ENCODE peak calls at places on chromosomes 13 and 19, in four cellular contexts. U, S, P and N are unnamed samples.

GRCh38 chr13:29901714-29902631 is 51.6 kb upstream of the UBL3 start:
- DNase-seq in S (no peak), P (peak; percentile 53), U (peak; percentile 92), N (peak; percentile 32)

GRCh38 chr13:104816716-104817115 is 1718.7 kb downstream of the EFNB2 start:
- DNase-seq in U (no peak), P (no peak), S (no peak), N (no peak)

GRCh38 chr19:46992699-46993535 is 26.7 kb upstream of the NPAS1 start:
- DNase-seq in S (no peak), U (no peak), P (no peak), N (no peak)

GRCh38 chr13:68304287-68304893 is 1074.3 kb upstream of the PCDH9 start:
- DNase-seq in P (no peak), U (no peak), S (no peak), N (peak; percentile 21)

GRCh38 chr19:27860309-27860934 is 1352.5 kb downstream of the UQCRFS1 start:
- DNase-seq in P (no peak), S (no peak), U (no peak), N (no peak)

GRCh38 chr13:28819046-28819747 is 942 bp upstream of the MTUS2 start:
- DNase-seq in U (no peak), P (no peak), S (no peak), N (peak; percentile 21)

GRCh38 chr19:51724543-51724942 is 752 bp upstream of the HAS1 start:
- DNase-seq in S (no peak), U (no peak), P (no peak), N (no peak)

GRCh38 chr13:32530841-32531253 is 7.7 kb downstream of the N4BP2L2 start:
- DNase-seq in U (peak; percentile 58), P (peak; percentile 24), S (no peak), N (no peak)

GRCh38 chr19:11422163-11423068 is 3.3 kb upstream of the RGL3 start:
- DNase-seq in U (no peak), P (peak; percentile 66), S (peak; percentile 91), N (no peak)

GRCh38 chr19:1013218-1013617 is 7.7 kb downstream of the TMEM259 start:
- DNase-seq in U (no peak), S (no peak), P (no peak), N (no peak)

GRCh38 chr19:40214936-40215335 is 3.2 kb downstream of the TTC9B start:
- DNase-seq in P (no peak), S (no peak), U (no peak), N (no peak)

GRCh38 chr19:10936661-10937084 is 8.1 kb downstream of the TIMM29 start:
- DNase-seq in U (peak; percentile 71), S (peak; percentile 41), P (peak; percentile 62), N (peak; percentile 80)

GRCh38 chr19:58154287-58154678 is 3.7 kb upstream of the ZNF329 start:
- DNase-seq in U (no peak), S (peak; percentile 26), P (no peak), N (no peak)

GRCh38 chr13:37127706-37128241 is 22.3 kb upstream of the CSNK1A1L start:
- DNase-seq in U (peak; percentile 72), S (no peak), P (no peak), N (no peak)

DNA sequence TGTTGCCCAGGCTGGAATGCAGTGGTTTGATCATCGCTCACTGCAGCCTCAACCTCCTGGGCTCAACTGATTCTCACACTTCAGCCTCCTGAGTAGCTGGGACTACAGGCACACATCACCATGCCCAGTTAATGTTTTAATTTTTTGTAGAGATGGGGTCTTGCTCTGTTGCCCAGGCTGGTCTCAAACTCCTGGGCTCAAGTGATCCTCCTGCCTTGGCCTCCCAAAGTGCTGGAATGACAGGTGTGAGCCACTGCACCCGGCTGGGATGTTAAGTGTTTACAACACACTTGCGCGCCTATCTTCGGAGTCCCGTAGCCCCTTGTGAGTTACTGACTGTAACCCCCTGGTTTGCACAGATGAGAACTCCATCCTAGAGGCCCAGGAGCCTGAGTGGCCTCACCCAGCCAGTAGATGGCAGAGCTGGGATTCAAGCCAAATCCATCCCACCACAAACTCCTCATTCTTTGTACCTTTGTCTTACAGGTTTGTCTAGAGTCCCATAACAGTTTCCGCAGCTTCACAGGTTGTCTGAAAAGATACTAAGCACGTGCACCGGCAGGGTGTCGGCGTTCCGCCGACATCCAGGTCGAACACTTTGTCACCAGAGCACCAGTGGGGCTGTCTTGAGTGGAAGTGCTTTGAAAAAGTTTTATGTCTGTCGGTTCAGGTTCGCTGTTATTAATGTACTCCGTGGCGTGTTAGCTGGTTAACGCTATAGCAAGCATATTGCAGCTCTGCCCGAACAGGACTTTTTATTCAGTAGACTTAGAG is 14.7 kb downstream of the MAG start:
- DNase-seq in S (no peak), U (no peak), P (no peak), N (no peak)
- H3K27me3 ChIP-seq in S (peaks cover 31% of the 10 kb centered on the region), U (peaks cover 11% of the 10 kb centered on the region), P (no peaks in the 10 kb centered on the region), N (no peaks in the 10 kb centered on the region)

GRCh38 chr19:55441319-55441691 is 1.8 kb downstream of the SHISA7 start:
- DNase-seq in S (no peak), U (no peak), P (no peak), N (no peak)
- H3K27me3 ChIP-seq in S (peaks cover 100% of the 10 kb centered on the region), U (peaks cover 51% of the 10 kb centered on the region), P (peaks cover 54% of the 10 kb centered on the region), N (peaks cover 53% of the 10 kb centered on the region)

GRCh38 chr13:49993666-49994065 is 3.2 kb upstream of the TRIM13 start:
- DNase-seq in S (no peak), U (no peak), P (no peak), N (no peak)
- H3K27me3 ChIP-seq in S (no peaks in the 10 kb centered on the region), U (no peaks in the 10 kb centered on the region), P (no peaks in the 10 kb centered on the region), N (no peaks in the 10 kb centered on the region)

GRCh38 chr19:48529156-48529555 is 17.5 kb upstream of the LMTK3 start:
- DNase-seq in P (no peak), U (no peak), S (no peak), N (no peak)

GRCh38 chr19:48533770-48534169 is 18.2 kb upstream of the SULT2B1 start:
- DNase-seq in U (no peak), P (no peak), S (no peak), N (no peak)

GRCh38 chr19:48524728-48525127 is 13.1 kb upstream of the LMTK3 start:
- DNase-seq in U (no peak), S (no peak), P (no peak), N (no peak)

GRCh38 chr19:48530770-48531169 is 19.1 kb upstream of the LMTK3 start:
- DNase-seq in P (no peak), S (no peak), U (no peak), N (no peak)

GRCh38 chr19:48530044-48530720 is 18.5 kb upstream of the LMTK3 start:
- DNase-seq in S (no peak), U (no peak), P (no peak), N (no peak)
- H3K27me3 ChIP-seq in S (peaks cover 10% of the 10 kb centered on the region), U (peaks cover 3% of the 10 kb centered on the region), P (no peaks in the 10 kb centered on the region), N (no peaks in the 10 kb centered on the region)

DNA sequence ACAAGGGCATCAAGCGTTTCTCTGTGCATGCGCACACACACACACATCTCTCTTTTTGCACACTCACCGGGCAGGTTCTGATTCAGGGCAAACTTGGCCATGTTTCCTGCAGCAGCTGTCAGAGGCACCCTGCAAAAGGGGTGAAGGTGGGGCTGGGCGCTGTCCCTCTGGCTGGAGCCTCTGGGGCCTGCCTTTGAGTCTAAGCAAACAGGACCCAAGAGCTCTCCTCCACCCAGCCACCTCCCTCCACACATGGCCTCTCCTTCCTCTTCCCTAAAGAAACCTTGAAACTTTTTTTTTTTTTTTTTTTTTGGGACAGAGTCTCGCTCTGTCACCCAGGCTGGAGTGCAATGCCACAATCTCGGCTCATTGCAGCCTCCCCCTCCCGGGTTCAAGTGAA is 5.3 kb downstream of the KANK3 start:
- DNase-seq in S (no peak), U (no peak), P (no peak), N (no peak)
- H3K27me3 ChIP-seq in S (peaks cover 92% of the 10 kb centered on the region), U (peaks cover 39% of the 10 kb centered on the region), P (peaks cover 9% of the 10 kb centered on the region), N (peaks cover 86% of the 10 kb centered on the region)